ENCODE peak calls at places on chromosomes 1 and 21, in nine cellular contexts. K is aorta, V is right atrium auricular region, L is Panc1, P is tibial artery, B is IMR-90, R is AG10803, O is hepatocyte, H is fibroblast of lung. I is an unnamed sample.

GRCh38 chr21:10272216-10272615 is 249.2 kb upstream of the TPTE start:
- DNase-seq in K (peak), V (peak), L (no peak), P (no peak), B (no peak), R (no peak), O (no peak), H (peak), I (no peak)

GRCh38 chr1:154627247-154628121 is 19.5 kb upstream of the ADAR start:
- DNase-seq in K (peak), V (peak), L (peak), P (peak), B (peak), R (peak), O (peak), H (peak), I (peak)

GRCh38 chr1:232084584-232085223 is 458.1 kb downstream of the DISC1 start:
- DNase-seq in K (no peak), V (no peak), L (no peak), P (no peak), B (peak), R (no peak), O (peak), H (peak), I (no peak)

GRCh38 chr1:157115851-157116734 is 16.5 kb upstream of the ETV3L start:
- DNase-seq in K (no peak), V (no peak), L (no peak), P (no peak), B (no peak), R (no peak), O (no peak), H (no peak), I (no peak)

GRCh38 chr1:12595839-12596821 is 21.9 kb downstream of the DHRS3 start:
- DNase-seq in K (peak), V (peak), L (no peak), P (peak), B (peak), R (peak), O (peak), H (peak), I (peak)

GRCh38 chr1:209590405-209590804 is 6.9 kb downstream of the CAMK1G start:
- DNase-seq in K (no peak), V (no peak), L (no peak), P (no peak), B (no peak), R (no peak), O (peak), H (peak), I (no peak)

GRCh38 chr1:9615316-9616063 is 26.8 kb downstream of the TMEM201 start:
- DNase-seq in K (peak), V (no peak), L (peak), P (peak), B (peak), R (peak), O (peak), H (peak), I (peak)

GRCh38 chr1:101506541-101507164 is 269.8 kb downstream of the S1PR1 start:
- DNase-seq in K (no peak), V (no peak), L (peak), P (no peak), B (peak), R (peak), O (peak), H (peak), I (peak)

GRCh38 chr1:180502361-180503273 is at the start of gene ACBD6:
- DNase-seq in K (peak), V (peak), L (peak), P (peak), B (peak), R (peak), O (peak), H (peak), I (peak)

GRCh38 chr1:236148471-236148847 is 6.1 kb downstream of the GPR137B start:
- DNase-seq in K (no peak), V (no peak), L (no peak), P (no peak), B (peak), R (no peak), O (no peak), H (peak), I (no peak)

GRCh38 chr1:218312509-218312908 is 27.4 kb downstream of the RRP15 start:
- DNase-seq in K (no peak), V (no peak), L (no peak), P (no peak), B (peak), R (no peak), O (no peak), H (no peak), I (no peak)

GRCh38 chr1:96927125-96927524 is 205.5 kb downstream of the PTBP2 start:
- DNase-seq in K (no peak), V (no peak), L (no peak), P (no peak), B (peak), R (peak), O (no peak), H (peak), I (no peak)

GRCh38 chr1:151612506-151613274 is 840 bp downstream of the SNX27 start:
- DNase-seq in K (peak), V (no peak), L (no peak), P (peak), B (no peak), R (peak), O (peak), H (peak), I (peak)

GRCh38 chr1:4711944-4712343 is 57.5 kb downstream of the AJAP1 start:
- DNase-seq in K (no peak), V (no peak), L (no peak), P (no peak), B (no peak), R (no peak), O (no peak), H (no peak), I (no peak)
- H3K4me3 ChIP-seq in K (no peak), V (no peak), L (no peak), P (no peak), B (no peak), R (no peak), O (no peak), H (no peak), I (no peak)

DNA sequence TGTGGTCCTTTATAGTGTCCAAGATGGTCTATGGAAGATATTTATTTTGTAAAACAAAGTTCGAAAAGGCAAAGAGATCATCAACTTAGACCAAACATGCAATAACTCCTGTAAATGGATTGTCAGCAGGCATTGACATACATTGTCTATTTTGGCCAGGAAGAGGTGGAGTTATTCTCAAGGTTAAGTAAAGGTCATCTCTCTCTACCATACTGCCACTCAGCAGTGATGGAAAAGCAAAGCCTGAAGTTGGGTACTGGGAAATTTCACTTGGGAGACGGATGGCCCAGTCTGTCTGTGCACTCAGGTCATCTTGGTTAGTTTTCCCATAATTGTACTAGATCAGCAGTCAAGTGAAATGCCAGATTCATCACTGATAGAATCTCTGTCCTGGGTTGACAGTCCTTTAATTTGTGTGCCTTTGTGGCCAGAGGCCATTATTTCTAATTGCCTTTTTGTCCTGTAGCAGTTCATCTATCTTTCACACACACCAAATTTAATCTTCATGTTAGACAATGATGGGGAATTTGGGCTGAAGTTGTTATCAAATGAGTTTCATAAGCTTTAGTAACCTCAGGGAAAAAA is 17.5 kb downstream of the PIGP start:
- DNase-seq in K (no peak), V (no peak), L (no peak), P (no peak), B (no peak), R (no peak), O (no peak), H (no peak), I (no peak)
- H3K4me3 ChIP-seq in K (no peak), V (no peak), L (no peak), P (no peak), B (no peak), R (no peak), O (no peak), H (no peak), I (no peak)

GRCh38 chr1:11233208-11233607 is 29.1 kb downstream of the MTOR start:
- DNase-seq in K (no peak), V (no peak), L (no peak), P (no peak), B (no peak), R (no peak), O (no peak), H (no peak), I (no peak)

GRCh38 chr1:11229178-11229577 is 33.2 kb downstream of the MTOR start:
- DNase-seq in K (no peak), V (no peak), L (no peak), P (no peak), B (no peak), R (no peak), O (no peak), H (no peak), I (no peak)

GRCh38 chr1:11227106-11228077 is 35.0 kb downstream of the MTOR start:
- DNase-seq in K (no peak), V (no peak), L (no peak), P (no peak), B (no peak), R (peak), O (no peak), H (no peak), I (peak)
- H3K4me3 ChIP-seq in K (no peak), V (no peak), L (no peak), P (no peak), B (no peak), R (no peak), O (no peak), H (no peak), I (no peak)

GRCh38 chr1:194067772-194068171 is 881.4 kb upstream of the B3GALT2 start:
- DNase-seq in K (no peak), V (no peak), L (no peak), P (no peak), B (no peak), R (no peak), O (no peak), H (no peak), I (no peak)

GRCh38 chr1:194069831-194070218 is 883.4 kb upstream of the B3GALT2 start:
- DNase-seq in K (no peak), V (no peak), L (no peak), P (no peak), B (no peak), R (no peak), O (no peak), H (no peak), I (no peak)

GRCh38 chr1:194071200-194071599 is 884.8 kb upstream of the B3GALT2 start:
- DNase-seq in K (no peak), V (no peak), L (no peak), P (no peak), B (no peak), R (no peak), O (no peak), H (no peak), I (no peak)

GRCh38 chr1:194069168-194069830 is 882.9 kb upstream of the B3GALT2 start:
- DNase-seq in K (no peak), V (peak), L (no peak), P (no peak), B (peak), R (no peak), O (peak), H (peak), I (no peak)

GRCh38 chr1:194068444-194069167 is 882.2 kb upstream of the B3GALT2 start:
- DNase-seq in K (no peak), V (no peak), L (no peak), P (no peak), B (no peak), R (no peak), O (no peak), H (no peak), I (no peak)
- H3K4me3 ChIP-seq in K (no peak), V (no peak), L (no peak), P (no peak), B (no peak), R (no peak), O (no peak), H (no peak), I (no peak)

GRCh38 chr1:107788189-107788588 is 176.8 kb downstream of the VAV3 start:
- DNase-seq in K (no peak), V (no peak), L (no peak), P (no peak), B (no peak), R (no peak), O (no peak), H (no peak), I (no peak)

GRCh38 chr1:107787299-107787698 is 177.7 kb downstream of the VAV3 start:
- DNase-seq in K (no peak), V (no peak), L (no peak), P (no peak), B (no peak), R (no peak), O (no peak), H (no peak), I (peak)

GRCh38 chr1:107785506-107786213 is 179.3 kb downstream of the VAV3 start:
- DNase-seq in K (no peak), V (no peak), L (no peak), P (no peak), B (no peak), R (no peak), O (no peak), H (no peak), I (no peak)

GRCh38 chr1:107789817-107790609 is 175.0 kb downstream of the VAV3 start:
- DNase-seq in K (no peak), V (no peak), L (no peak), P (no peak), B (no peak), R (no peak), O (no peak), H (no peak), I (no peak)

DNA sequence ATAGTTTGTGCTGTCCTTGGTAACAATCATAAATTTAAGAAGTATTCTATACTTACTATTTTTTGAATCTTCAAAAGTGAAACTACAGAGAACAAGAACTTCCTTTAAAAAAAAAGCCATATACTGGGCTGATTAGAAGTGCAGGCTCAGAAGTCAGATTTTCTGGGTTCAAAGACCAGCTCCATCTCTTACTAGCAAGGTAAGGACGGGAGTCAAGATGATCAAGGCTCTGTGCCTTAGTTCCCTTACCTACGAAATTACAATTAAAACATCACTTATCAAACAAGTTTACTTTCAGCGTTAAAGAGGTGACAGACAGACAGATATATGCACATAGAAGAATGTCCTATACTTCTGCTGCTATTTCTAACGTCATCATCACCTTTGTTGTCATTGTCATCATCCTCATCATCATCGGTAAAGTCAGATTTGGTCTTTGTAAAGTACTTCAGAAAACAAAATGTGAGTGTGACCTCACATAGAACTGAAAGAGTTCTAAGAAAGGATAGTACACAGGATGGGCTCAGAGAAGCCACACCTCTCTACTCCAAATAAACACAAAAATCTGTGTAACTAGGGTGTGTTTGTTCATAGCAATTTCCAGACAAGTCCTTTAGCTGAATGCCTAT is 178.7 kb downstream of the VAV3 start:
- DNase-seq in K (no peak), V (no peak), L (no peak), P (no peak), B (no peak), R (no peak), O (no peak), H (no peak), I (no peak)
- H3K4me3 ChIP-seq in K (no peak), V (no peak), L (no peak), P (no peak), B (no peak), R (no peak), O (no peak), H (no peak), I (no peak)

GRCh38 chr1:146013566-146013937 is 8.0 kb downstream of the HJV start:
- DNase-seq in K (no peak), V (no peak), L (no peak), P (peak), B (no peak), R (no peak), O (no peak), H (no peak), I (no peak)
- H3K4me3 ChIP-seq in K (no peak), V (no peak), L (no peak), P (no peak), B (no peak), R (no peak), O (no peak), H (no peak), I (no peak)

DNA sequence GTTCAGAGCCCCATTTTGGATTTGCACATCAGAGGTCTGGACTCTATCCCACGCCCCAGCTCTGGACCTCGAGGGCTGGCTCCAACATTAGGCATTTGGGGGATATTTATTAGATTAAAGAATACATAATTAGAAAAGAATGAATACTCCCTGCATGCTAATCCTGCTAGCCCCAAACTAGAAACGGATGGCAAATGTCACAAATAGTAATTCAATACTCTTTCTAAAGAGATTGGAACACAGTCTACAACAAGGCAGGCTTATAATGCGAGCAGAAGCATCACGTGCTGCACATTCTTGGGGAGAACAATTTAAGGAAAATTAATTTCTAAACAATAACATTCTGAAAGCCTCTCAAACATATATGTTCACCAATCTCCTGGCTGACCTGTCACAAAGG is 27.6 kb upstream of the RAP1A start:
- DNase-seq in K (no peak), V (no peak), L (no peak), P (no peak), B (no peak), R (no peak), O (no peak), H (no peak), I (no peak)
- H3K4me3 ChIP-seq in K (no peak), V (no peak), L (no peak), P (no peak), B (no peak), R (no peak), O (no peak), H (no peak), I (no peak)

GRCh38 chr1:228059536-228060457 is 22.7 kb upstream of the ARF1 start:
- DNase-seq in K (peak), V (no peak), L (no peak), P (no peak), B (no peak), R (no peak), O (peak), H (peak), I (peak)
- H3K4me3 ChIP-seq in K (no peak), V (no peak), L (peak), P (no peak), B (no peak), R (no peak), O (no peak), H (peak), I (no peak)

GRCh38 chr1:166340709-166341108 is 173.9 kb upstream of the FAM78B start:
- DNase-seq in K (no peak), V (no peak), L (no peak), P (no peak), B (no peak), R (no peak), O (no peak), H (no peak), I (no peak)
- H3K4me3 ChIP-seq in K (no peak), V (no peak), L (no peak), P (no peak), B (no peak), R (no peak), O (no peak), H (no peak), I (no peak)

I was measured in GM12865.